ENCODE peak calls at places on chromosome 21, in six cellular contexts. V is RWPE1, T is hepatocyte, O is HFF-Myc, X is GM23338, W is GM06990. Z is an unnamed sample.

GRCh38 chr21:29145354-29145782 is 14.9 kb downstream of the MAP3K7CL start:
- DNase-seq in T (peak), X (no peak), V (peak), W (no peak), O (peak), Z (peak)

GRCh38 chr21:29196021-29196663 is 65.7 kb downstream of the MAP3K7CL start:
- DNase-seq in W (peak), V (peak), O (no peak), T (peak), X (peak), Z (peak)

GRCh38 chr21:33117268-33117888 is 47.4 kb downstream of the OLIG1 start:
- DNase-seq in T (no peak), O (no peak), X (no peak), W (no peak), V (no peak), Z (no peak)

GRCh38 chr21:29237110-29238051 is 61.3 kb upstream of the BACH1 start:
- DNase-seq in V (no peak), X (no peak), T (no peak), W (no peak), O (no peak), Z (no peak)

GRCh38 chr21:33670076-33670475 is 27.8 kb downstream of the ITSN1 start:
- DNase-seq in V (no peak), X (no peak), W (no peak), T (no peak), O (no peak), Z (no peak)

GRCh38 chr21:34074283-34075098 is 1.1 kb downstream of the MRPS6 start:
- DNase-seq in T (peak), X (peak), W (peak), V (peak), O (no peak), Z (no peak)

GRCh38 chr21:33211732-33212131 is 18.0 kb upstream of the IFNAR2 start:
- DNase-seq in W (no peak), T (no peak), V (no peak), X (no peak), O (no peak), Z (no peak)

GRCh38 chr21:27526451-27526850 is 559.6 kb upstream of the ADAMTS5 start:
- DNase-seq in W (no peak), X (no peak), V (no peak), T (no peak), O (no peak), Z (peak)

GRCh38 chr21:40176732-40177131 is 309.5 kb downstream of the PCP4 start:
- DNase-seq in V (no peak), X (no peak), T (no peak), O (no peak), W (no peak), Z (no peak)

GRCh38 chr21:27536319-27536718 is 569.4 kb upstream of the ADAMTS5 start:
- DNase-seq in V (no peak), X (no peak), T (no peak), W (no peak), O (no peak), Z (no peak)

DNA sequence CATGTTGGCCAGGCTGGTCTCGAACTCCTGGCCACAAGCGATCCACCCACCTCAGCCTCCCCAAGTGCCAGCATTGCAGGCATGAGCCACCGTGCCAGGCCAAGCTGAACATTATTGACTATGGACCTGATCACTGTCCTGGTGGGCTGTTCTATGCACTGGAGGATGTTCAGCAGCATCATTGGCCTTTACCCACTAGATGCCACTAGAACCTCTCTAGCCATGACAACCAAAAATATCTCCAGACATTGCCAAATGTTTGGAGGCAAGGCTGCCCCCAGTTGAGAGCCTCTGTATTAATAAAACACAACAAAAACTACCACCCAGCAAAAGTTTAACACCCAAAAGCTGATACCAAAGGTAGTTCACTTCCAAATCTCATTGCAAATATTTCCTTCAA is 110.8 kb upstream of the SOD1 start:
- DNase-seq in W (no peak), O (no peak), V (no peak), X (no peak), T (no peak), Z (no peak)
- TF ChIP-seq CTCF in W (peak), O (no peak), V (no peak), X (peak), T (no peak), Z (peak)

GRCh38 chr21:43937898-43938309 is 72.9 kb downstream of the AGPAT3 start:
- DNase-seq in W (no peak), X (no peak), V (no peak), T (no peak), O (no peak), Z (no peak)

GRCh38 chr21:43940672-43941071 is 71.4 kb upstream of the TRAPPC10 start:
- DNase-seq in W (no peak), X (no peak), V (no peak), T (no peak), O (no peak), Z (no peak)

GRCh38 chr21:43938751-43939442 is 73.2 kb upstream of the TRAPPC10 start:
- DNase-seq in O (no peak), T (peak), V (peak), X (peak), W (peak), Z (peak)

GRCh38 chr21:43940329-43940653 is 71.8 kb upstream of the TRAPPC10 start:
- DNase-seq in X (no peak), O (no peak), V (no peak), T (no peak), W (no peak), Z (no peak)

GRCh38 chr21:43939443-43940328 is 72.4 kb upstream of the TRAPPC10 start:
- DNase-seq in V (no peak), X (no peak), T (no peak), O (no peak), W (no peak), Z (no peak)
- TF ChIP-seq CTCF in V (peak), X (peak), T (no peak), O (no peak), W (no peak), Z (no peak)

GRCh38 chr21:35458406-35458805 is 409.3 kb upstream of the RUNX1 start:
- DNase-seq in V (no peak), X (no peak), O (no peak), T (no peak), W (no peak), Z (no peak)

GRCh38 chr21:35461700-35462099 is 412.6 kb upstream of the RUNX1 start:
- DNase-seq in O (no peak), X (no peak), T (no peak), V (no peak), W (no peak), Z (no peak)

GRCh38 chr21:35457097-35457496 is 408.0 kb upstream of the RUNX1 start:
- DNase-seq in W (no peak), O (no peak), T (no peak), X (no peak), V (no peak), Z (no peak)

GRCh38 chr21:35465750-35466149 is 416.6 kb upstream of the RUNX1 start:
- DNase-seq in T (no peak), V (no peak), W (no peak), O (no peak), X (no peak), Z (no peak)

DNA sequence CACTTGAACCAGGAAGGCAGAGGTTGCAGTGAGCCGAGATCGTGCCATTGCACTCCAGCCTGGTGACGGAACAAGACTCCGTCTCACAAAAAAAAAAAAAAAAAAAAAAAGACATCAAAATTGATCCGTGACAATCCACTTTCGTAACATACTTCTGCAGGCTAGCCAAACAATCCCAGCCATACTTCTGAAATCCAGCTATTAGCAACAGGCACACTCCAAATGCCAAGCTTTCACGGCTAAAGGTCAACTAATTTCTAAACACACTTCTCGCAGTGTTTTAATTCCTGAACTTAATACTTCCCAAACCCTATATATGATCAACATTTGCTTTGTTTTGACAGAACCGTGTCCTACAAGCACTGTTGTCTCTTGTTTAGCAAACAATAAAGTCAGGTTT is 411.3 kb upstream of the RUNX1 start:
- DNase-seq in W (no peak), X (no peak), O (no peak), T (no peak), V (no peak), Z (no peak)
- TF ChIP-seq CTCF in W (no peak), X (no peak), O (no peak), T (no peak), V (no peak), Z (no peak)

GRCh38 chr21:25313891-25314646 is 293.2 kb downstream of the MRPL39 start:
- DNase-seq in O (no peak), X (no peak), T (no peak), W (no peak), V (peak), Z (peak)
- TF ChIP-seq CTCF in O (no peak), X (no peak), T (peak), W (peak), V (peak), Z (peak)

DNA sequence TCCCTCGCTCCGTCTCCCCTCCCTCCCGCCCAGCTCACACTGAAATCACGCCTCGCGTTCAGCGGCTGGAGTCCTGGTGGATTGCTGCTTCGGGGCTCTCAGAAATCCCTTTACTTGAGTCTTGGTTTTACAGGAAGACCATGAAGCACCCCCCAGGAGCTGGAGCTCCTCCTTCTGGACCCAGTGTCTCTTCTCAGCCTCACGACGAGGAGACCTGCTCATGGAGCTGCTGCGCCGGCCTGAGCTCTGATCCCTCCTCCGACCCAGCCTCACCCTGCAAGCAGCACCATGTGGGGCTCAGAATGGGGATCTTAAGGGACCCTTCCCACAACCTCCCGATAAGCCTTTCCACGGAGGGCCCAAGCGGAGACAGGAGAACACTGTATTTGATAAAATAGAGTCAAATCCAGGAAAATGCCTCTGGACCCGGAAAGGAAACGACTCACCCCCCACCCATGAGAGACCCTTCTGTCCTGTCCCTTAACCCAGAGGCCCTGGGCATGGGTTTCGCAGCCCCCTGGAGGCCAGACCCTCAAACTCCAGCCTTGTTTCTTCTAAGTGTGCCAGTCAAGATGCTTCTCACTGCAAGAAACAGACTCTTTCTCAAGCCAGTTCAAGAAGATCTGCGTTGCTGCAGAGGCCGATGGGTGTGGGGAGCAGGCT is 26.0 kb downstream of the PDE9A start:
- DNase-seq in W (no peak), V (no peak), O (no peak), X (peak), T (no peak), Z (no peak)
- TF ChIP-seq CTCF in W (no peak), V (no peak), O (no peak), X (peak), T (no peak), Z (no peak)

DNA sequence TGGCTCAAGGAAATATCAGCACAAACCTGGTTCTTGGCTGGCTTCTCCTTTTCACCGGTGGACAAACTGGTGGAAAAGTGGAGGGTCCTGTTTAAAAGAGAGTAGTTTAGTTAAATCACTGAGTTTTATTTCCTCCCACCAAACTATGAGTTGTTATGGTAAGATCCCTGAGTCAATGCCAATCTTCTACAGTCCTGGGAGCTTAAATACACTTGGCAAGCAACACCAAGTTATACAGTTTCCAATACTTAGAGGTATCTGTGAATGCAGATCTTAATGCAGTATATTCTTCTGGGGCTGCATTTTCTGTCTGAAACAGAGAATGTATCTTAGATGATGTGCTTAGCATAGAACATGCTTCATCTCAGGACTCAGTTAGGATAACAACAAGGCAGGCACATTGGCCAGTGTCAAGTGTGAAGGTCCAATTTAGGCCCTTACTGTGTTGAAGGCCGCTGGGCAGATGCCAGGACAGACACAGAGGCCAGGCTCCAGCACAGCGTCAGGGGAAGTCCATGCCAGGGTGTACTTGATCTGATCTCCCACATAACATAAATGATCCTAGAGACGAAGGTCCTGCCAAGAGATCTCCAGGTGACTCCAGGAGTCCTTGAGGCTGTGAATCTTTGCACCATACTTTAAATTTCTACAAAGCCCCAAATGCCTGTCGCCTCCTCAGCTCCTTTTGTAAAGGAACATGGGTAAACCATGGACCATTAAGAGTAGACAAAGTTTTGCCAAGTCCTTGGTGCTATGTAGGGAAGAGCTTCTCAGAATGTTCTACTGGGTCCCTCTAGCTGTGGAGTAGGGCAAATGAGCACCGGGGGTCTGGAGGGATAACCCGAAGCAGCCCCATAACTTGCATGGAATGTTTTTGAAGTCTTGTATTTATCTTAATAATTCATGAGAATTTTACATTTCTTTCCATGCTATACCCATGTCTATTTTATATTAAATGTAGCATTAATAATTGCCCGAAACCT is 76.8 kb downstream of the KCNJ15 start:
- DNase-seq in X (peak), O (no peak), V (no peak), W (no peak), T (no peak), Z (no peak)
- TF ChIP-seq CTCF in X (peak), O (peak), V (no peak), W (peak), T (peak), Z (peak)

DNA sequence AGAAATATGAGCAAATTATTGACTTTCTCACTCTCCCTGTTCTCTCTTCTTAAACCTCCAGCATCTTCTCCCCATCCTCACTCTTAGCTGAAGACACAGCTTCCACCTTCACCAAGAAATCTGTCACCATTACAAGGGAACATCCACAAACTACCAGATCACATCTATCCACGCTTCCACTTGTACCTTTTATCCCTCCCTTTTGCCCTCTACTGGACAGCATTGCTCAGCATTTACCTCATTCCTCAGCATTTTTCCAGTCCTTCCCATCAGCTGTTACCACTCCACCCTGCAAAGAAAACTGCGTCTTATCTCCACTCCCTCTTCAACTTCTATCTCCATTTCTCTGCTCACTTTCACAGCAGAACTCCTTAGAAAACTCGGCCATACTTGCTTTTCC is 42.6 kb downstream of the KCNJ6 start:
- DNase-seq in W (no peak), V (no peak), X (peak), T (peak), O (no peak), Z (no peak)
- TF ChIP-seq CTCF in W (no peak), V (no peak), X (peak), T (peak), O (no peak), Z (peak)

GRCh38 chr21:15006594-15007230 is 58.1 kb downstream of the NRIP1 start:
- DNase-seq in T (no peak), W (no peak), V (no peak), X (no peak), O (no peak), Z (no peak)

GRCh38 chr21:15001773-15002647 is 62.8 kb downstream of the NRIP1 start:
- DNase-seq in V (no peak), X (peak), O (no peak), W (peak), T (no peak), Z (no peak)

GRCh38 chr21:15003463-15004135 is 61.2 kb downstream of the NRIP1 start:
- DNase-seq in T (no peak), V (no peak), X (peak), O (no peak), W (no peak), Z (no peak)

GRCh38 chr21:15005391-15005790 is 59.4 kb downstream of the NRIP1 start:
- DNase-seq in T (no peak), X (peak), W (no peak), O (no peak), V (no peak), Z (no peak)

GRCh38 chr21:15004721-15005370 is 60.0 kb downstream of the NRIP1 start:
- DNase-seq in V (no peak), X (peak), T (no peak), O (no peak), W (no peak), Z (no peak)
- TF ChIP-seq CTCF in V (no peak), X (no peak), T (no peak), O (no peak), W (no peak), Z (no peak)

DNA sequence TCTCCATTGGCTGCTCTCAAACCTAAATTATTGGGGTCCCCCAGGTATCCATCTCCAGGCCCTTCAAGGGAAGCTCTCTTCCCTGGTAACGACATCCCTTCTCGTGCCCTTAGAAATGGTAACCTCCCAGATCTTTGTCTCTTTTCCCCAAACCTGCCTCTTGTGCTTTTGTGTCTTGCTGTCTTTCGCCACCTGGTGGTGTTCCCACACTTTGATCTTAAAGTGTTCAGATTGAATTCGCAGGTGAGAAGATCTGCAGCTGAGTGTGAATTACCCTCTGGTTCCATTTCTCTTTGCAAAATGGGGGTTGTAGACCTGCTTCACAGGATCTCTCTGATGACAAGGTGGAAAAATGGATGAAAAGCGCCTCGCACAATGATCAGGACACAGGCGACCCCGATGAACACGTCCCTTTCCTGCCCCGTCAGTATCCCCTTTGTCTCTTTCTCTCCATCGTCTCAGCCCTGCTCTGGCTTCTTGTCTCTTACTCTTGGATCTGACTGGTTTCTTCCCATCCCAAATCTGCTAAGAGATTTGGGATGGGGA is 53.1 kb downstream of the DOP1B start:
- DNase-seq in O (peak), W (no peak), V (peak), T (peak), X (peak), Z (peak)
- TF ChIP-seq CTCF in O (peak), W (peak), V (peak), T (peak), X (peak), Z (peak)

GRCh38 chr21:46287541-46287940 is 1.4 kb downstream of the YBEY start:
- DNase-seq in X (no peak), O (no peak), T (no peak), V (no peak), W (no peak), Z (no peak)

GRCh38 chr21:46285206-46285661 is at the start of gene MCM3AP:
- DNase-seq in O (no peak), X (no peak), V (no peak), T (no peak), W (no peak), Z (no peak)

GRCh38 chr21:46285761-46286667 is at the start of gene YBEY:
- DNase-seq in O (peak), W (peak), T (peak), V (peak), X (peak), Z (peak)

GRCh38 chr21:46284722-46285121 is 689 bp downstream of the MCM3AP start:
- DNase-seq in V (no peak), W (no peak), X (no peak), O (no peak), T (no peak), Z (no peak)

DNA sequence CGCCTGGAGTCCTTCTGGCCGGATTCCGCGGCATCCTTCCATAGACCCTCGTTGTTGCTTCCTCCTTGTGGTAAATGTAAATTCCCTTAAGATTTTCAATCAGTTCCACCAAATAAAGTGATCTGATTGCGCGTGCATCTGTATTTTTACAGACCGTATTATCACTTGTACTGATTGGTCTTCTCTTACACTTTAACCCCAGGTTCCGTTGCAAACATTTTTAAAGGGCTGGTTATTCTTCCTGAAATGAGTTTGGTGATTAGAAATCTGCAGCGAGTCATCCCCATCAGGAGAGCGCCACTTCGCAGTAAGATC is 483 bp downstream of the YBEY start:
- DNase-seq in O (no peak), W (no peak), V (no peak), T (no peak), X (no peak), Z (no peak)
- TF ChIP-seq CTCF in O (no peak), W (no peak), V (no peak), T (no peak), X (no peak), Z (no peak)

Z was measured in brain microvascular endothelial cell.